ENCODE peak calls at places on chromosomes 4 and X, in four cellular contexts. D is HAP-1, E is HepG2, L is kidney. F is an unnamed sample.

GRCh38 chr4:26992657-26993361 is 132.2 kb downstream of the STIM2 start:
- DNase-seq in D (no peak), E (no peak), L (no peak), F (peak; percentile 95)

GRCh38 chrX:143634373-143634685 is 1.6 kb downstream of the SLITRK4 start:
- DNase-seq in D (no peak), E (no peak), L (peak; percentile 64), F (no peak)

GRCh38 chr4:71184195-71184781 is 154.5 kb upstream of the SLC4A4 start:
- DNase-seq in E (peak; percentile 31), D (peak; percentile 44), L (no peak), F (peak; percentile 74)

GRCh38 chr4:1174941-1175634 is 2.7 kb upstream of the SPON2 start:
- DNase-seq in E (no peak), D (no peak), L (peak; percentile 71), F (no peak)

GRCh38 chr4:127997534-127998388 is 32.6 kb downstream of the ABHD18 start:
- DNase-seq in E (no peak), D (no peak), L (no peak), F (peak; percentile 58)

GRCh38 chr4:34258176-34258575 is 1986.1 kb downstream of the ARAP2 start:
- DNase-seq in E (no peak), D (no peak), L (no peak), F (no peak)

GRCh38 chrX:54808109-54808604 is 612 bp downstream of the MAGED2 start:
- DNase-seq in E (peak; percentile 2), L (peak; percentile 90), D (peak; percentile 93), F (peak; percentile 86)

GRCh38 chrX:44914532-44915198 is 41.7 kb downstream of the KDM6A start:
- DNase-seq in E (no peak), L (no peak), D (no peak), F (peak; percentile 57)

GRCh38 chr4:173521474-173522159 is 8.4 kb downstream of the HAND2 start:
- DNase-seq in L (no peak), E (no peak), D (no peak), F (no peak)

GRCh38 chr4:86960557-86960959 is 25.7 kb downstream of the AFF1 start:
- DNase-seq in D (peak; percentile 24), E (peak; percentile 49), L (no peak), F (peak; percentile 55)

GRCh38 chr4:86955888-86956451 is 21.2 kb downstream of the AFF1 start:
- DNase-seq in E (no peak), D (no peak), L (no peak), F (no peak)

GRCh38 chr4:86961103-86961502 is 26.3 kb downstream of the AFF1 start:
- DNase-seq in E (no peak), D (no peak), L (no peak), F (no peak)

GRCh38 chr4:86959588-86960500 is 25.0 kb downstream of the AFF1 start:
- DNase-seq in D (peak; percentile 84), L (no peak), E (no peak), F (peak; percentile 32)

DNA sequence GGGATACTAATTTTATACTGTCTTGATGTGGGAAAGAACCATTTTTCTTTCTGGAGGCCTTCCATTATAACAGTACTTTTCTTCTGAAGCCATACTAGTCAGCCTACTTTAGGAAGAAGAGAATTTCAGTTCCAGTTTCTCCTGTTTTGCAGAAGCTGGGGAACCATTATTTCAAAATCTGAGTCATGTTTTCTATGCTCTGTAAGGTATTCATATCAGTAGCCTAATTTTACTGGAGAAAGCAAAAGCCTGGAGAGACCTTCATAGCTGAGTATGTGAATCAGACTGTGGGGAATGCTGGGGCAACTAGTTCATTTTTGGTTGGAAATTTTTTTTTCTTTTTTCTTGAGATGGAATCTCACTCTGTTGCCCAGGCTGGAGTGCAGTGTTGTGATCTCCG is 22.4 kb downstream of the AFF1 start:
- DNase-seq in D (no peak), E (no peak), L (no peak), F (peak; percentile 63)
- H3K4me1 ChIP-seq in D (peaks cover 34% of the 10 kb centered on the region), E (peaks cover 39% of the 10 kb centered on the region), L (peaks cover 26% of the 10 kb centered on the region), F (peaks cover 36% of the 10 kb centered on the region)

GRCh38 chrX:132875705-132876508 is 82.5 kb downstream of the HS6ST2 start:
- DNase-seq in D (peak; percentile 37), L (no peak), E (no peak), F (no peak)
- H3K4me3 ChIP-seq in D (no peak overlapping the region), L (no peak overlapping the region), E (no peak overlapping the region), F (no peak overlapping the region)

GRCh38 chr4:152187693-152188092 is 348.2 kb downstream of the FBXW7 start:
- DNase-seq in E (no peak), L (no peak), D (no peak), F (no peak)
- H3K4me1 ChIP-seq in E (no peaks in the 10 kb centered on the region), L (no peaks in the 10 kb centered on the region), D (no peaks in the 10 kb centered on the region), F (no peaks in the 10 kb centered on the region)

GRCh38 chr4:24368801-24369200 is 215.6 kb downstream of the DHX15 start:
- DNase-seq in L (no peak), D (no peak), E (no peak), F (no peak)
- H3K4me3 ChIP-seq in L (no peak overlapping the region), D (no peak overlapping the region), E (no peak overlapping the region), F (no peak overlapping the region)

GRCh38 chr4:56909083-56909981 is 1.6 kb downstream of the REST start:
- DNase-seq in L (peak; percentile 90), D (peak; percentile 64), E (peak; percentile 28), F (peak; percentile 80)

GRCh38 chr4:56907009-56907408 is 691 bp upstream of the REST start:
- DNase-seq in E (no peak), L (no peak), D (peak; percentile 49), F (no peak)

GRCh38 chr4:56907489-56908205 is at the start of gene REST:
- DNase-seq in E (peak; percentile 21), L (peak; percentile 93), D (peak; percentile 97), F (peak; percentile 82)

GRCh38 chr4:56908206-56909082 is 744 bp downstream of the REST start:
- DNase-seq in E (peak; percentile 47), D (peak; percentile 81), L (peak; percentile 91), F (peak; percentile 91)

GRCh38 chr4:56910172-56910967 is 2.7 kb downstream of the REST start:
- DNase-seq in E (no peak), L (no peak), D (peak; percentile 21), F (no peak)
- H3K4me1 ChIP-seq in E (peaks cover 52% of the 10 kb centered on the region), L (no peaks in the 10 kb centered on the region), D (peaks cover 42% of the 10 kb centered on the region), F (peaks cover 22% of the 10 kb centered on the region)

DNA sequence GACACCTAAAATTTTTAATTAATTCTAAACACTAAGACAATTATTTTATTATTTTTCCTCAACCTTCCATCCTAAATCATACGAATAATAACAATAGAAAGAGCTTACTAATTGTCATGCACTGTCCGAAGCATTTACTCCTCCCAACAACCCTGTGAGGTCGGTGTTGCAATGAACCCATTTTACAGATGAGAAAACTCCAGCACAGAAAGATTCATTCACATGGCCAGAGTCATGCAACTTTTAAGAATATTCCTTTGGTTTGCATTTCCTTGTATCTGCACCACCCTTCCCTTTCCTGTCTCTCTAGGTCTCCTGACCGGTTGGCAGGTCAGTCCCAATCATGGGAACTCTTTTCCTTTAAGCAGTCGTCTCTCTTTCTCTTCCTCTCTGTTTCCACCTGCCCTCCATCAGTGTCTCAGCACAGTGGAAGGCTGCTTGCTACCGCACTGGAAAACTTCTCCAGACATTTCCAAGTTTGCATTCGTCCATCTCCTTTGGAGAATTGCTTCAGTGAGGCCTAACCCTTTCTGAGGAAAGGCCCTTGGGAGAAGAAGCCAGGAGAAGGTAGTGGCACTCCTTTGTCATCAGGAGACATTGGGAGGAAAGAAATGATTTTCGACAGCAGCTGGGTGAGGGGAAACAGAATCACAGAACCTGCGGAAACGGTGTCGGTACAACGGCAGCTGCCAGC is 1.9 kb upstream of the TMSB4X start:
- DNase-seq in L (no peak), D (no peak), E (no peak), F (no peak)
- H3K4me3 ChIP-seq in L (peak overlapping the region; percentile 24), D (no peak overlapping the region), E (no peak overlapping the region), F (no peak overlapping the region)

GRCh38 chr4:52712991-52713275 is 38.3 kb downstream of the ERVMER34-1 start:
- DNase-seq in D (no peak), L (no peak), E (no peak), F (no peak)
- H3K4me1 ChIP-seq in D (peaks cover 31% of the 10 kb centered on the region), L (peaks cover 13% of the 10 kb centered on the region), E (peaks cover 45% of the 10 kb centered on the region), F (peaks cover 17% of the 10 kb centered on the region)

DNA sequence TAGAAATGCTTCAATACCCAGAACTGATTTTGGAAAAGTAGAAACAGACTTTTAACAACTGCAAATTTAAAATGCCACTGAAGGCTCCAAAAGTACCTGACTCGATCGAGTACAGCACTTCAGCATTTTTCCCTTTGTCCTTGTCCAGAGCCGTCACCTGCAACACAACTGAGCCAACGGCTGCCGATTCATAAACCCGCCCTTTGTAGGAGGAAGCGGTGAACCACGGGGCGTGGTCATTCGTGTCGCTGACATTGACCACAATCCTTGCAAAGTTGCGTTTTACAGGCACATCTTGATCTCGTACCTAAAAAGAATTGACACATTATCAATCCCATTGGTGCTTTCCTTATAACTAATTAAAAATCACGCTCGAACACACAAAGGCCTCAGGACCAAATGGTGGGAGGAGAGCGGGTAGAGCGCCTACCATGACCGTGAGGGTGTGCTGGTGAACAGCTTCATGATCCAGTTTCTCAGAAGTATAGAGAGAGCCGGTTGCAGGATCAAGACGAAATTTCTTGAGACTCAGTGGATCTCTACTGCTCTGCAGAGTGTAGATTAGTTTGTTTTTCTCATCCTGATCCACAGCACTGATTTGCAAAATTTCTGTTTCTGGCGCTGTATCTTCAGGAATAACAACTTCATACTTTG is 72.8 kb upstream of the MTNR1A start:
- DNase-seq in D (no peak), L (no peak), E (no peak), F (no peak)
- H3K4me3 ChIP-seq in D (no peak overlapping the region), L (no peak overlapping the region), E (no peak overlapping the region), F (no peak overlapping the region)